ENCODE peak calls at places on chromosomes 3 and 15, in four cellular contexts. R is HepG2, X is H1, K is GM12878. U is an unnamed sample. For H3K4me1, the result is how much of the 10 kb centered on the place peaks cover.

GRCh38 chr3:141083831-141084624 is 32.9 kb downstream of the SPSB4 start:
- DNase-seq in R (no peak), X (no peak), K (no peak), U (no peak)

GRCh38 chr15:91469627-91470567 is 369.8 kb downstream of the SV2B start:
- DNase-seq in R (no peak), X (no peak), K (no peak), U (no peak)

GRCh38 chr3:150303776-150304175 is 104.3 kb upstream of the TSC22D2 start:
- DNase-seq in R (peak), X (no peak), K (peak), U (no peak)

GRCh38 chr15:91128028-91128427 is 28.0 kb downstream of the SV2B start:
- DNase-seq in R (no peak), X (no peak), K (no peak), U (no peak)

GRCh38 chr15:52066842-52067544 is 45.6 kb downstream of the BCL2L10 start:
- DNase-seq in R (no peak), X (no peak), K (no peak), U (no peak)

GRCh38 chr3:53775834-53776251 is 70.4 kb downstream of the CHDH start:
- DNase-seq in R (no peak), X (no peak), K (no peak), U (no peak)

GRCh38 chr3:111338059-111338698 is 203.8 kb upstream of the CD96 start:
- DNase-seq in R (peak), X (peak), K (no peak), U (peak)

GRCh38 chr15:41928100-41928499 is 34.2 kb upstream of the SPTBN5 start:
- DNase-seq in R (peak), X (no peak), K (peak), U (no peak)

GRCh38 chr3:185215873-185216586 is 37.8 kb downstream of the EHHADH start:
- DNase-seq in R (peak), X (no peak), K (no peak), U (peak)

GRCh38 chr3:97952872-97953271 is 19.4 kb downstream of the RIOX2 start:
- DNase-seq in R (no peak), X (no peak), K (no peak), U (no peak)

DNA sequence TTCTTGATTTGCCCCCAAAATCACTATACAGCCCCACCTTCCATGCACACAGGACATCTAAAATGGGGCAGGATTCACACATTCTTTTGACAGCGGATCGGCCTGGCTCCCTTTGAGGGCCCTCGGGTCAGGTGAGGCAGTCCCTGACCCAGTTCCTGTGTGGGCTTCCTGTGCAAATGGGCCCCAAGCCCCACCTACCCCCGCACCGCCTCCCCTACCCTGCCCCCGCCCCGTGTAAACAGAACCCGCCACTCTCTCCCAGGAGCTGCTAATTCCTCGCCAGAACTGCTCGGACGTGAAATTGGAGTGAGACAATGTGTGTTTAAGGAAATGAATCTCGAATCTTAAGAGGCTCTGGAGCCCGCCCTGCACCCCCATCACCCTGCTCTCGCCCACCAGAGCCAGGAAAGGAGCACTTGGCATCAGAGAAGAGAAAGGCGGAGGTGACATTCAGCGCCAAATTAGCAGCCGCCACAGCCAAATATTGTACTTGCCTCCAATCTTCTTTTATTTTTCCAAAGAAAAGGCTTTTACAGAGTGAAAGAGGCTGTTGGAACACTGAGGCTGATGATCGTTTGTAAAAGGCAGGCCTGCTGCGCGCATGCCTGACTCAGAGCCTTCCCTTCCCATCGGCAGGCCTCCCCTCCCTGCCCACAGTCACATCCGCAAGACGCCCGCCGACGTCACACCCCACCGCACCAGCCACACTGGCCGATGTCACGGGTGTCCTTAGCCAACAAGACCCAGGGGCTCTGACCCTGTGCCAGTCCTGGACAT is 53.1 kb downstream of the CACNA2D2 start:
- DNase-seq in R (peak), X (no peak), K (no peak), U (no peak)
- TF ChIP-seq SUZ12 in R (no peak), X (no peak), K (no peak), U (no peak)

DNA sequence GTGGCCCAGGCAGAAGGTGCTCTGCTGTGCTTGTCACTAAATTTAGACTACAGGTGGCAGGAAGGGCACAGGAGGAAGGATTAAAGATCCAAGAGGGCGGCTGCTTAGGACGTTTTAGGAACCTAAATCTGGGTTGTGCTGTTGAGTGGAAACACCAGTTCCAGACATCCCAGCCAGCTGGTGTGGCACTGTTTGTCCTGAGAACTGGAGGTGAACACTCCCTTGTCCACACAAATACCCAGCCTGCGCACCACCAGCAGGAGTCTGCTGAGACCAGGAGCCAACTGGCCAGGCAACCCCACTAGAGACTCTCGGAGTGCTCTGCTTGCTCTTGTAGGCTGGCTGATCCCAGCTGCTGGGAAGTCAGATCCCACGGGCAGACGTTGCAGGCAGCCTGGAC is 30.3 kb upstream of the UACA start:
- DNase-seq in R (no peak), X (no peak), K (no peak), U (no peak)
- H3K4me1 ChIP-seq in R (under half), X (under half), K (under half), U (under half)

DNA sequence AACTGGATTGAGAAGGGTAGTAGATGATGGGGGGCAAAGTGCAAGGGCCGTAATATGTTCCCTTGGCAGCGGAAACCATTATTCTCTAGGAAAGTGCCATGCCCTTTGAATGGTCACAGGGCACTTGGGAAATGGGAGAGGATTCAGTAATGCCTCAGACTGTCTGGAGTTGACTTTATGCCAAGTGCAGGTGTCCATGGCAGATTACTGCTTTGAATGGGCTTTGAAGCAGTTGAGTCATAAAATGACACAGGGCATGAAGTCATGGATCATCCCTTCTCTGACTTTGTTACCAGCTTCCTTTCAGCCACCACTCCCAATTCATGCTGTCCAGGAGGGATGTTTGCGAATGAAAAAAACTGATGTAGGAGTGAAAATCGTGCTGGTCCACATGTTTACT is 20.1 kb downstream of the AADACL2 start:
- DNase-seq in R (no peak), X (no peak), K (no peak), U (no peak)
- TF ChIP-seq SUZ12 in R (no peak), X (no peak), K (no peak), U (no peak)

DNA sequence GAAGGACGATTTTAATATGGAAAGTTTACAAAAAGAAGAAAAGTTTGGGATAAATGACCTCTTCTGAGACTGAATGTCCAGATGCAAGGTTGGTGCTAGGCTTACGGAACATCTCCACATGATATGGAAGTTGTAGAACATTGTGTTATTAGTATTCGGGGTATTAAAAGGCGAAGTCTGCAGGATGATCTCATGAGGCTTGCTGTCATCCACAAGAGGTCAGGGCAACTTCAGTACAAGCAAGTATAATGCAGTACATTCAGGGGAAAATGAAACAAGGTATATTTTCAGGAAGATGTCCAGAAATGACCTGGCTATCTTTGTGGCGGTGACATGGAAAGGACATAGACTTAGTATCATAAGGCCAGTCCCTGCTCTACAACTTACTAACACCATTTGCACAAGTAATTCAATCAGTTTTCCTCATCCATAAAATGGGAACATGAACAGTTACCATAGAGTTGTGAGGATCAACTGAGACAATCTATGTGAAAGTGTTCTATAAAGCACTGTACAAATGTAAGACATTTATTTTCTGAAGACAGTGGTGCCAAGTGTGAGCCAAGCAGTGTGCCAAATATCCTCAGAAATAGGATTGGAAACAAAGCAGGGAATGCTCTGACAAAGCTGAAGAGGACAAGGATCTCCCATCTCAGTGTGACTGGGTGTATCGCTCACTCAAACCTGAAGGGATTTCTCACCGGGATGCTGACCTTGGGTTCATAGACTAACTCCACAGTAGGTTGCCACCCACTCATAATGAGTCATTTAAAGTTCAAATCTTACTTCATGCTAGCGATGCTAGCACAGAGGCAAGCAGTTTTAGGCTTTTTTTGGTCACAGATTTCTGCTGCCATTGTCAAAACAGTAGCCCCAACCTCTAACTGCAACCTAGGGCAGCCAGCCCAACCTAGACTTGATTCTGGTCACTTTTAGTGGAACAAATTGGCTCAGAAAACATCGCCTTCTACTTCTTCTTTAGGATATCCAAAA is 118.3 kb downstream of the TIGIT start:
- DNase-seq in R (peak), X (no peak), K (no peak), U (no peak)
- H3K4me1 ChIP-seq in R (under half), X (under half), K (under half), U (under half)

GRCh38 chr3:113240841-113241240 is 29.5 kb downstream of the BOC start:
- DNase-seq in R (no peak), X (no peak), K (no peak), U (no peak)
- TF ChIP-seq SUZ12 in R (no peak), X (no peak), K (no peak), U (no peak)

GRCh38 chr3:128493221-128494151 is 485 bp upstream of the GATA2 start:
- DNase-seq in R (no peak), X (peak), K (no peak), U (no peak)
- H3K4me1 ChIP-seq in R (under half), X (under half), K (under half), U (under half)

GRCh38 chr3:172461530-172462138 is 13.4 kb upstream of the GHSR start:
- DNase-seq in R (peak), X (no peak), K (no peak), U (no peak)
- TF ChIP-seq SUZ12 in R (no peak), X (no peak), K (no peak), U (no peak)

GRCh38 chr3:44596631-44597030 is 11.9 kb downstream of the ZNF660 start:
- DNase-seq in R (no peak), X (no peak), K (no peak), U (no peak)
- H3K4me1 ChIP-seq in R (under half), X (under half), K (under half), U (under half)

GRCh38 chr15:74543583-74543982 is 2.6 kb downstream of the ARID3B start:
- DNase-seq in R (no peak), X (no peak), K (no peak), U (no peak)

GRCh38 chr15:74543043-74543422 is 2.0 kb downstream of the ARID3B start:
- DNase-seq in R (no peak), X (no peak), K (no peak), U (no peak)

GRCh38 chr15:74542192-74543042 is 1.4 kb downstream of the ARID3B start:
- DNase-seq in R (no peak), X (no peak), K (no peak), U (no peak)

GRCh38 chr15:74545776-74546656 is 5.0 kb downstream of the ARID3B start:
- DNase-seq in R (peak), X (no peak), K (peak), U (no peak)

GRCh38 chr15:74545061-74545460 is 4.0 kb downstream of the ARID3B start:
- DNase-seq in R (no peak), X (no peak), K (no peak), U (no peak)
- TF ChIP-seq SUZ12 in R (no peak), X (no peak), K (no peak), U (no peak)

DNA sequence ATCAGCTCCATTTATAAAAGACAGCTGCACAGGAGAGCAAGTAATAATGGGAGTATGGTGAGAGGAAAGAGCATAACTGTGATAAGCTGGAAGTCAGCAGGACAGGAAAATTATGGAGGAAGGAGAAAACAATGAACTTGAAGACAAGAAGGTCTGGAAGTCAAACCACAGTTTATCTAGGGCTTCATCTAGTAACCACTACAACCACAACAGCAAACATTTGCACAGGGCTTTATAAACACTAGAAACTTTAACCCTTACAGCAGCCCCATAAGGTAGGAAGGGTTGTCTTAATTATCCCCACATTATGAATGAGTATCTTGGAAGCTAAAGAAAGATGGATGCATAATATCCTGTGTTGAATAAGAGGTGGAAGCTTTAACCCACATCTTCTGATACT is 820.8 kb downstream of the IGSF11 start:
- DNase-seq in R (no peak), X (no peak), K (no peak), U (no peak)
- H3K4me1 ChIP-seq in R (under half), X (under half), K (under half), U (under half)